ENCODE peak calls at places on chromosomes 11 and 22, in nine cellular contexts. H is chondrocyte, L is brain microvascular endothelial cell, C is tibial artery, X is Calu3, U is astrocyte of the spinal cord, Y is PC-3, M is natural killer cell, S is cardiac fibroblast. J is an unnamed sample.

GRCh38 chr11:1121343-1122331 is 36.1 kb upstream of the MUC5AC start:
- DNase-seq in X (peak), U (no peak), Y (peak), C (peak), H (no peak), M (no peak), S (peak), L (no peak), J (peak)

GRCh38 chr11:12163181-12163841 is 52.9 kb downstream of the MICAL2 start:
- DNase-seq in H (no peak), C (no peak), S (peak), L (peak), X (no peak), Y (peak), U (peak), M (no peak), J (no peak)

GRCh38 chr11:19218216-19218615 is 16.4 kb upstream of the CSRP3 start:
- DNase-seq in L (no peak), X (no peak), Y (no peak), H (no peak), U (no peak), C (no peak), S (no peak), M (no peak), J (no peak)

GRCh38 chr11:81377418-81377817 is 1356.2 kb downstream of the FAM181B start:
- DNase-seq in M (no peak), U (no peak), S (no peak), C (no peak), H (no peak), Y (no peak), L (no peak), X (no peak), J (no peak)

GRCh38 chr11:16881074-16881709 is 133.0 kb downstream of the PLEKHA7 start:
- DNase-seq in X (peak), H (no peak), U (peak), L (peak), Y (peak), S (peak), M (no peak), C (peak), J (no peak)

GRCh38 chr22:19822301-19823117 is 32.2 kb downstream of the GNB1L start:
- DNase-seq in H (peak), M (peak), Y (no peak), C (no peak), U (no peak), S (no peak), X (no peak), L (no peak), J (peak)

GRCh38 chr11:19275496-19275895 is 34.8 kb upstream of the E2F8 start:
- DNase-seq in S (peak), H (no peak), U (no peak), Y (peak), M (no peak), L (no peak), C (no peak), X (peak), J (no peak)

GRCh38 chr11:46404476-46405017 is 13.0 kb upstream of the CHRM4 start:
- DNase-seq in S (no peak), L (no peak), H (no peak), X (no peak), U (no peak), C (no peak), M (no peak), Y (no peak), J (no peak)

GRCh38 chr11:125957623-125958330 is 11.9 kb downstream of the VSIG10L2 start:
- DNase-seq in Y (no peak), M (no peak), S (no peak), X (no peak), C (no peak), H (no peak), U (no peak), L (no peak), J (no peak)

GRCh38 chr22:34045311-34045710 is 125.0 kb upstream of the LARGE1 start:
- DNase-seq in X (no peak), L (no peak), U (no peak), C (no peak), M (no peak), H (no peak), Y (no peak), S (no peak), J (no peak)

GRCh38 chr22:40243891-40244290 is 66.2 kb downstream of the TNRC6B start:
- DNase-seq in L (no peak), S (no peak), Y (no peak), X (no peak), M (no peak), U (no peak), H (no peak), C (no peak), J (no peak)

GRCh38 chr22:46614070-46614931 is 5.9 kb upstream of the GRAMD4 start:
- DNase-seq in Y (no peak), C (no peak), H (no peak), X (no peak), S (no peak), M (no peak), U (no peak), L (no peak), J (no peak)

GRCh38 chr11:121613724-121614123 is 161.0 kb upstream of the SORL1-AS1 start:
- DNase-seq in Y (no peak), L (no peak), X (no peak), S (no peak), C (no peak), M (no peak), H (no peak), U (no peak), J (no peak)

GRCh38 chr11:39374963-39375698 is 2084.3 kb downstream of the LRRC4C start:
- DNase-seq in L (no peak), M (no peak), Y (peak), H (no peak), X (peak), S (peak), C (no peak), U (peak), J (no peak)

GRCh38 chr11:90135016-90135415 is 553 bp downstream of the NAALAD2 start:
- DNase-seq in Y (no peak), X (no peak), M (no peak), L (no peak), H (no peak), S (peak), U (peak), C (no peak), J (no peak)

GRCh38 chr22:28142361-28142801 is 223.3 kb upstream of the PITPNB start:
- DNase-seq in S (peak), X (no peak), H (no peak), C (no peak), U (peak), L (peak), Y (peak), M (no peak), J (no peak)

GRCh38 chr11:16969010-16970004 is 44.9 kb downstream of the PLEKHA7 start:
- DNase-seq in C (no peak), S (no peak), Y (no peak), U (no peak), X (no peak), L (no peak), M (no peak), H (no peak), J (no peak)

GRCh38 chr22:40040927-40041326 is 46.2 kb downstream of the FAM83F start:
- DNase-seq in X (no peak), Y (peak), M (no peak), H (no peak), L (peak), C (peak), U (peak), S (peak), J (no peak)

GRCh38 chr11:60838132-60838531 is 3.8 kb upstream of the CCDC86 start:
- DNase-seq in L (no peak), X (no peak), C (no peak), H (no peak), M (no peak), Y (no peak), U (no peak), S (peak), J (no peak)

GRCh38 chr22:28955817-28956216 is 72.4 kb downstream of the ZNRF3 start:
- DNase-seq in X (no peak), Y (no peak), U (no peak), M (peak), L (no peak), S (no peak), H (no peak), C (no peak), J (no peak)

GRCh38 chr11:125201525-125202121 is 37.1 kb downstream of the PKNOX2 start:
- DNase-seq in S (no peak), H (no peak), L (no peak), Y (peak), M (no peak), U (no peak), C (no peak), X (peak), J (no peak)

GRCh38 chr11:67482275-67482735 is 521 bp upstream of the AIP start:
- DNase-seq in S (no peak), H (no peak), U (no peak), X (no peak), M (no peak), L (no peak), Y (no peak), C (no peak), J (no peak)

GRCh38 chr11:2914475-2915195 is 14.6 kb downstream of the PHLDA2 start:
- DNase-seq in U (no peak), C (no peak), H (no peak), X (no peak), L (no peak), M (no peak), S (no peak), Y (no peak), J (no peak)

GRCh38 chr11:77199346-77199745 is 71.3 kb downstream of the MYO7A start:
- DNase-seq in X (no peak), S (no peak), L (no peak), M (no peak), Y (no peak), U (no peak), H (peak), C (no peak), J (no peak)

GRCh38 chr22:26406118-26406517 is 22.9 kb upstream of the ASPHD2 start:
- DNase-seq in U (peak), L (peak), Y (peak), C (no peak), H (no peak), M (no peak), X (no peak), S (peak), J (no peak)

GRCh38 chr11:12007769-12008737 is at the start of gene DKK3:
- DNase-seq in H (no peak), Y (no peak), U (no peak), S (no peak), M (no peak), C (no peak), L (no peak), X (no peak), J (no peak)

GRCh38 chr11:61601512-61601911 is 20.6 kb upstream of the SYT7 start:
- DNase-seq in Y (peak), H (no peak), C (no peak), X (no peak), M (no peak), L (no peak), U (no peak), S (no peak), J (no peak)

GRCh38 chr11:134504146-134504905 is 92.3 kb upstream of the B3GAT1 start:
- DNase-seq in L (no peak), M (peak), U (no peak), S (no peak), C (no peak), H (peak), X (no peak), Y (no peak), J (no peak)

GRCh38 chr11:131767421-131767820 is 397.0 kb downstream of the NTM start:
- DNase-seq in S (peak), X (no peak), C (no peak), L (peak), H (no peak), Y (no peak), M (no peak), U (peak), J (no peak)

GRCh38 chr11:43818220-43818619 is 62.4 kb upstream of the ALKBH3 start:
- DNase-seq in X (no peak), C (no peak), M (no peak), Y (peak), S (no peak), L (no peak), H (no peak), U (no peak), J (no peak)

GRCh38 chr11:2302844-2303626 is 1.2 kb downstream of the TSPAN32 start:
- DNase-seq in L (no peak), C (no peak), H (no peak), U (no peak), M (peak), X (no peak), Y (no peak), S (no peak), J (no peak)

GRCh38 chr22:47204002-47204979 is 441.8 kb downstream of the TBC1D22A start:
- DNase-seq in C (no peak), S (no peak), X (no peak), H (no peak), M (peak), U (no peak), L (no peak), Y (no peak), J (peak)

GRCh38 chr11:122933434-122933833 is 48.2 kb downstream of the BSX start:
- DNase-seq in X (no peak), U (no peak), M (no peak), H (no peak), C (no peak), S (peak), Y (no peak), L (no peak), J (no peak)

DNA sequence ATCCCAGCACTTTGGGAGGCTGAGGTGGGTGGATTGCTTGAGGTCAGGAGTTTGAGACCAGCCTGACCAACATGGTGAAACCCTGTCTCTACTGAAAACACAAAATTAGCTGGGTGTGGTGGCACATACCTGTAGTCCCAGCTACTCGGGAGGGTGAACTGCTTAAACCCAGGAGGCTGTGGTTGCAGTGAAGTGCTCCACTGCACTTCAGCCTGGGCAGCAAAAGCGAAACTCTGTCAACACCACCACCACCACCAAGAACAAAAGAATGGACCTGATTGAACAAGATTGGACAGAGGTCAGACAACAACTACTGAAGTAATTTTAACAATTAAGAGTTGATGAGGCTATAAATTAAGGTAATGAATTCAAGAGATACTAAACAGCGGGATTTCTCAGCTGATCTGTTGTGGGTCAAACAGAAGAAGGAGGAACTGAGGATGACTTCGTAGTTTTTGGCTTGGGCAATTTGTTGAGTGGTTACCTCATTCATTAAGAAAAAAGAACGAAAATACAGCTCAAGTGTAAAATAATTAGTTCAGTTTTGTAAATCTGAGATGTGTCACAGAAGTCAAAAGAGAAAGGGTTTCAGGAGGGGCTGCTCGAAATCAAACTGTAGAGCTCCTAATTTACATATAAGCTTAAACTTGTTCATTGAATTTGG is 4.7 kb downstream of the IL18 start:
- DNase-seq in S (no peak), Y (no peak), L (no peak), X (peak), U (no peak), M (no peak), H (no peak), C (no peak), J (no peak)
- TF ChIP-seq CTCF in S (no peak), Y (no peak), L (no peak), X (no peak), U (no peak), M (no peak), H (no peak), C (no peak), J (no peak)

DNA sequence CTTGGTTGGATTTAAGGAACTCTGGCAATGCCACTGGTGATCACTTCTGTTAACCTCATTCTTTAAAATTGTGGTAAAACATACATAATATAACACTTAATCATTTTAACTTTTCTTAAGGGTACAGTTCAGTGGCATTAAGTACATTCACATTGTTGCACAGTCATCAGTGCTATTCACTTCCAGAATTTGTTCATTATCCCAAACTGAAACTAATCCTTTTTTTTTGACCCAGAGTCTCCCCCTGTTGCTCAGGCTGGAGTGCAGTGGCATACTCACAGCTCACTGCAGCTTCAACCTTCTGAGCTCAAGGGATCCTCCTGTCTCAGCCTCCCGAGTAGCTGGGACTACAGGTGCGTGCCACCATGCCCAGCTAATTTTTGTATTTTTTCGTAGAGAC is 10.6 kb downstream of the ELF5 start:
- DNase-seq in M (no peak), Y (peak), L (no peak), S (no peak), X (no peak), U (peak), C (no peak), H (no peak), J (no peak)
- TF ChIP-seq CTCF in M (no peak), Y (no peak), L (peak), S (no peak), X (no peak), U (peak), C (no peak), H (no peak), J (no peak)

DNA sequence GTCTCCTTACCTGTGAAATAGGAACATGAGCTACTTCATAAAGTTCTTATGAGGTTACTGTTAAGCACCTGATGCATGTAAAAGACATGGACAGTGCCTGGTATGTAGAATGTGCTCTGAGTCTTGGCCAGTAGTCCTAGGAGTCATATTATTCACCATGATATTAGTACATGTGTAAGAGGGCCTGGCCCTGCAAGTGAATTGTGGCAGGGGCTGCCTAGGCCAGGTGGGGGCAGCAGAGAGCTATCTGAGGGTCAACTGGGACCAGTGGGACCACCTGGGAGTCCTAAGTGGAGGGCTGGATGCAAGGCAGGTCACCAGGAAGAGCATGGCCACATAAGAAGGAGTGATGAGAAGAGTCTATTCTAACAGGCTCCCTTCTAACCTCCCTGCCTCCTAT is 529.5 kb downstream of the SOX6 start:
- DNase-seq in Y (no peak), M (no peak), L (peak), X (peak), H (no peak), S (peak), U (no peak), C (no peak), J (no peak)
- TF ChIP-seq CTCF in Y (no peak), M (no peak), L (peak), X (peak), H (peak), S (peak), U (peak), C (no peak), J (peak)

DNA sequence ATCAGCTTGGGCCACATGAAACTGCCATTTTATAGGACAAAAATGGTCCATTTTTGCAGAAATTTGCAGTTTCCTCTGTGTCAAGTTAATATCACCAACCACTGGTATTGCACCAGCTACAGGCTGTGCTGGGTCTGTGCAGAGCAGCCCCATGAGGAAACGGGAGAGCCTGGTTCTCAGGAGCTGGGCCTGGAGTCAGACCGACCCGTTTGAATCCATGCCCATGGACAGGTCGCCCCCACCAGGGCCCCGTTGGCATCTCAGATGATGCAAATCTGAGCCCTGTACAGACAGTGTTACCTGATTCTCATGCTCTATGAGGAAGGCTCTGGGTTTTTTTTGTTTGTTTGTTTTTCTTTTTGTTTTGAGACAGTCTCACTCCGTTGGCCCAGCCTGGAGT is 9.8 kb upstream of the SEC14L6 start:
- DNase-seq in L (no peak), Y (peak), M (no peak), U (no peak), S (no peak), H (no peak), C (no peak), X (peak), J (no peak)
- TF ChIP-seq CTCF in L (peak), Y (peak), M (no peak), U (no peak), S (no peak), H (peak), C (no peak), X (no peak), J (no peak)

DNA sequence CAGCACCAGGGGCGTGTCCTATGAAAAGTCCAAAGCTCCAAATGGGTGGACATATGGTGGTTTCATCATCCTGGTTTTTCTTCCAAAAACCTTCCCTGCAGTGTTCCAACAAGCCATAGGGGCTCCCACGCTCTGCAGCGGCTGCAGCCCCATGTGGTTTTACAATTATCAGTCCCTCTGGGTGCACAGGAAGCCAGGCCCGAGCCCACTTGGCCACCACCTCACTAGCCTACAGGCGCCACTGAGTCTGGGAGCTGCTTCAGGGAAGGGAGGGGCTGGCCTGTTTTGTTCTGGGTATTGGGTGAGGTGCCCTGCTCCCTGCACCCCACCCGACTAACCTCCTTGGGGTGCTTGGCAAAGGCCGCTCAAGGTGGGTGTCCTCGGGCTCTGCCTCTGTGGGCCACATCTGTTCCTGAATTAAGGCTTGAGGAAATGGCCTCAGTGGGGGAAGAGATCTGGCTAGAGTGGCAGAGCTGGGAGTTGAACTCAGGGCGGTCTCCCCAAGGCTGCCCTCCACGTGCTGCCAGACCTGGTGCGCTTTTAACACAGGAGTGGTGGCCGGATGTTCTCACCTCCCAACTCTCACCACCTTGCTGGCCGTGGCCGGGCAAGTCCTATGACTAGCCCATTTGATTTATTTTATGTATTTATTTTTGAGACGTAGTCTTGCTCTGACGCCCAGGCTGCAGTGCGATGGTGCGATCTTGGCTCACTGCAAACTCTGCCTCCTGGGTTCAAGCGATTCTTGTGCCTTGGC is 5.3 kb upstream of the CDC42BPG start:
- DNase-seq in Y (no peak), M (no peak), S (peak), X (no peak), L (no peak), U (no peak), C (no peak), H (no peak), J (no peak)
- TF ChIP-seq CTCF in Y (no peak), M (no peak), S (no peak), X (no peak), L (no peak), U (peak), C (no peak), H (no peak), J (no peak)

GRCh38 chr22:37044634-37045625 is 6.6 kb upstream of the KCTD17 start:
- DNase-seq in H (no peak), X (no peak), U (no peak), S (no peak), Y (peak), L (no peak), C (no peak), M (no peak), J (no peak)

GRCh38 chr22:37046589-37046988 is 5.0 kb upstream of the KCTD17 start:
- DNase-seq in M (no peak), S (no peak), C (no peak), Y (no peak), X (no peak), U (no peak), L (no peak), H (no peak), J (peak)

GRCh38 chr22:37043214-37043827 is 8.2 kb upstream of the KCTD17 start:
- DNase-seq in Y (no peak), H (no peak), U (no peak), C (no peak), L (no peak), M (no peak), X (no peak), S (no peak), J (peak)

GRCh38 chr22:37045958-37046357 is 5.6 kb upstream of the KCTD17 start:
- DNase-seq in S (peak), L (peak), X (no peak), H (no peak), M (no peak), U (peak), C (no peak), Y (peak), J (no peak)

GRCh38 chr22:37043828-37044538 is 7.6 kb upstream of the KCTD17 start:
- DNase-seq in C (no peak), H (no peak), Y (peak), L (no peak), M (no peak), S (peak), U (no peak), X (peak), J (no peak)
- TF ChIP-seq CTCF in C (no peak), H (peak), Y (peak), L (peak), M (peak), S (peak), U (peak), X (peak), J (peak)

J was measured in type B pancreatic cell.